ENCODE peak calls at places on chromosomes 5 and 9, in five cellular contexts. One of them, this sample, is unnamed. For H3K9me2, the result is how much of the 10 kb centered on the place peaks cover.

GRCh38 chr5:71693828-71694427 is 25.1 kb upstream of the CARTPT start:
- DNase-seq in HCT116: no peak
- DNase-seq in GM23338: peak
- DNase-seq in GM23248: no peak
- DNase-seq in OCI-LY7: no peak
- DNase-seq in this sample: peak

GRCh38 chr5:39209924-39210323 is 9.4 kb downstream of the FYB1 start:
- DNase-seq in OCI-LY7: no peak
- DNase-seq in GM23338: no peak
- DNase-seq in HCT116: no peak
- DNase-seq in GM23248: no peak
- DNase-seq in this sample: no peak

GRCh38 chr5:132497488-132497997 is 7.0 kb upstream of the IRF1 start:
- DNase-seq in GM23338: peak
- DNase-seq in OCI-LY7: peak
- DNase-seq in GM23248: peak
- DNase-seq in HCT116: no peak
- DNase-seq in this sample: peak

GRCh38 chr9:120715331-120715924 is 1.2 kb upstream of the MEGF9 start:
- DNase-seq in GM23248: peak
- DNase-seq in GM23338: peak
- DNase-seq in OCI-LY7: no peak
- DNase-seq in HCT116: no peak
- DNase-seq in this sample: peak

GRCh38 chr5:173213236-173213933 is 21.6 kb downstream of the NKX2-5 start:
- DNase-seq in GM23248: no peak
- DNase-seq in OCI-LY7: no peak
- DNase-seq in HCT116: no peak
- DNase-seq in GM23338: no peak
- DNase-seq in this sample: no peak

GRCh38 chr9:71752352-71752751 is 16.0 kb downstream of the CEMIP2 start:
- DNase-seq in GM23248: no peak
- DNase-seq in OCI-LY7: no peak
- DNase-seq in GM23338: no peak
- DNase-seq in HCT116: no peak
- DNase-seq in this sample: no peak

GRCh38 chr9:135971892-135972291 is 10.7 kb upstream of the UBAC1 start:
- DNase-seq in OCI-LY7: peak
- DNase-seq in GM23248: no peak
- DNase-seq in GM23338: peak
- DNase-seq in HCT116: peak
- DNase-seq in this sample: peak

GRCh38 chr9:23563497-23563896 is 262.5 kb downstream of the ELAVL2 start:
- DNase-seq in HCT116: no peak
- DNase-seq in GM23338: no peak
- DNase-seq in GM23248: no peak
- DNase-seq in OCI-LY7: no peak
- DNase-seq in this sample: no peak

GRCh38 chr9:135252980-135253304 is 165.5 kb downstream of the OLFM1 start:
- DNase-seq in HCT116: no peak
- DNase-seq in GM23338: no peak
- DNase-seq in OCI-LY7: no peak
- DNase-seq in GM23248: peak
- DNase-seq in this sample: no peak

GRCh38 chr5:177362102-177362868 is 4.6 kb downstream of the RGS14 start:
- DNase-seq in OCI-LY7: no peak
- DNase-seq in GM23338: peak
- DNase-seq in HCT116: no peak
- DNase-seq in GM23248: no peak
- DNase-seq in this sample: no peak

GRCh38 chr9:87792831-87793288 is 66.9 kb downstream of the CTSL start:
- DNase-seq in OCI-LY7: peak
- DNase-seq in GM23248: peak
- DNase-seq in GM23338: peak
- DNase-seq in HCT116: peak
- DNase-seq in this sample: peak

GRCh38 chr9:101325053-101325452 is 59.8 kb downstream of the BAAT start:
- DNase-seq in HCT116: no peak
- DNase-seq in GM23338: no peak
- DNase-seq in OCI-LY7: no peak
- DNase-seq in GM23248: no peak
- DNase-seq in this sample: no peak

GRCh38 chr9:124320062-124320973 is 62.6 kb downstream of the NEK6 start:
- DNase-seq in GM23338: peak
- DNase-seq in OCI-LY7: peak
- DNase-seq in HCT116: peak
- DNase-seq in GM23248: peak
- DNase-seq in this sample: peak

GRCh38 chr9:38026021-38026809 is 42.8 kb downstream of the SHB start:
- DNase-seq in HCT116: no peak
- DNase-seq in GM23248: peak
- DNase-seq in GM23338: peak
- DNase-seq in OCI-LY7: no peak
- DNase-seq in this sample: peak

GRCh38 chr5:168793844-168794837 is 215.0 kb upstream of the PANK3 start:
- DNase-seq in GM23248: peak
- DNase-seq in GM23338: no peak
- DNase-seq in OCI-LY7: no peak
- DNase-seq in HCT116: no peak
- DNase-seq in this sample: peak

GRCh38 chr5:174501461-174502069 is 222.8 kb upstream of the MSX2 start:
- DNase-seq in OCI-LY7: no peak
- DNase-seq in GM23248: peak
- DNase-seq in GM23338: no peak
- DNase-seq in HCT116: no peak
- DNase-seq in this sample: no peak

GRCh38 chr5:119397518-119398380 is 41.9 kb downstream of the TNFAIP8 start:
- DNase-seq in HCT116: no peak
- DNase-seq in GM23338: no peak
- DNase-seq in OCI-LY7: no peak
- DNase-seq in GM23248: peak
- DNase-seq in this sample: no peak

GRCh38 chr5:63961125-63961597 is 1.1 kb downstream of the HTR1A start:
- DNase-seq in HCT116: no peak
- DNase-seq in OCI-LY7: no peak
- DNase-seq in GM23338: peak
- DNase-seq in GM23248: no peak
- DNase-seq in this sample: peak

GRCh38 chr5:6812800-6813731 is 99.8 kb downstream of the TENT4A start:
- DNase-seq in GM23248: peak
- DNase-seq in OCI-LY7: no peak
- DNase-seq in GM23338: no peak
- DNase-seq in HCT116: no peak
- DNase-seq in this sample: peak

GRCh38 chr5:83644301-83644700 is 76.4 kb downstream of the HAPLN1 start:
- DNase-seq in GM23338: no peak
- DNase-seq in GM23248: no peak
- DNase-seq in HCT116: no peak
- DNase-seq in OCI-LY7: no peak
- DNase-seq in this sample: peak

GRCh38 chr9:78676623-78677022 is 379.7 kb downstream of the PSAT1 start:
- DNase-seq in GM23248: peak
- DNase-seq in HCT116: no peak
- DNase-seq in OCI-LY7: no peak
- DNase-seq in GM23338: no peak
- DNase-seq in this sample: no peak

GRCh38 chr5:172078027-172078426 is 71.6 kb upstream of the FBXW11 start:
- DNase-seq in HCT116: no peak
- DNase-seq in GM23338: no peak
- DNase-seq in OCI-LY7: no peak
- DNase-seq in GM23248: no peak
- DNase-seq in this sample: no peak

GRCh38 chr5:160310140-160310909 is 2.0 kb downstream of the CCNJL start:
- DNase-seq in GM23248: no peak
- DNase-seq in OCI-LY7: no peak
- DNase-seq in GM23338: no peak
- DNase-seq in HCT116: no peak
- DNase-seq in this sample: no peak

GRCh38 chr5:160310910-160311295 is 1.5 kb downstream of the CCNJL start:
- DNase-seq in GM23248: no peak
- DNase-seq in HCT116: no peak
- DNase-seq in GM23338: peak
- DNase-seq in OCI-LY7: no peak
- DNase-seq in this sample: no peak

GRCh38 chr5:160312139-160312959 is at the start of gene CCNJL:
- DNase-seq in HCT116: no peak
- DNase-seq in OCI-LY7: no peak
- DNase-seq in GM23248: peak
- DNase-seq in GM23338: peak
- DNase-seq in this sample: peak

GRCh38 chr5:160312960-160313734 is 783 bp upstream of the CCNJL start:
- DNase-seq in HCT116: no peak
- DNase-seq in GM23338: no peak
- DNase-seq in GM23248: no peak
- DNase-seq in OCI-LY7: no peak
- DNase-seq in this sample: no peak

DNA sequence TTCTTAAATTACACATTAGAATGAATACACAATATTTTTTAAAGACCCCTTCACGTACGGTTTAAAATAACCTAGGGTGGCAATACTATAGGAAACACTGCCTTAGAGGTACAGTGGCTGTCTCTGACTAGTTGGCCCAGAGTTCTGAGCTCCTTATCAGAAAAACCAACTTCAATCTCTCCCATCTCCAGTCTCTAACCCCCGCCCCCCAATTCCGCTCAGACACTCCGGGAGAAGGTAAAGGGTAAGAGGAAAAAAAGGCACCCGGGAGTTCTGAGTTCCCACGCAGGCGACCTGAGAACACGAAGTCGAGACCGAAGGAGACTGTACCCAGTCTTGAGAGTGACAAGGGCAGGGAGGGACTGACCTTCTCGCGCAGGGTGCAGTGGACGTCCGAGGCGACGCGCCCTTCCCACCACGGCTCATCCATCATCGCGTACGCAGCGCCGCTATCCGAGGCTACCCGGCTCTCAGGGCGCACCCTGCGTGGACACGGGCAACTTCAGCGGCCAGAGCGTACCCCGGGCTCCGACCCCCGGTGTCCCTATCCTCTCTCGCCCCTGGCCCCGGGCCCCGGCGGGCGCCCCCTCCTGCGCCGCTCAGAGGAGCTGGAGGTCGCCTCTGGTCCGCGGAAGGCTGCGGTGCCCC is 749 bp downstream of the CCNJL start:
- DNase-seq in OCI-LY7: no peak
- DNase-seq in HCT116: no peak
- DNase-seq in GM23338: peak
- DNase-seq in GM23248: no peak
- DNase-seq in this sample: peak
- TF ChIP-seq EZH2phosphoT487 in OCI-LY7: no peak
- TF ChIP-seq EZH2phosphoT487 in HCT116: no peak
- TF ChIP-seq EZH2phosphoT487 in GM23338: no peak
- TF ChIP-seq EZH2phosphoT487 in GM23248: no peak
- TF ChIP-seq EZH2phosphoT487 in this sample: no peak

GRCh38 chr9:134139081-134139480 is 3.2 kb downstream of the WDR5 start:
- DNase-seq in HCT116: no peak
- DNase-seq in GM23248: peak
- DNase-seq in GM23338: no peak
- DNase-seq in OCI-LY7: no peak
- DNase-seq in this sample: peak

GRCh38 chr9:134145262-134145661 is 9.4 kb downstream of the WDR5 start:
- DNase-seq in OCI-LY7: no peak
- DNase-seq in HCT116: no peak
- DNase-seq in GM23338: no peak
- DNase-seq in GM23248: no peak
- DNase-seq in this sample: no peak

GRCh38 chr9:134144801-134145200 is 8.9 kb downstream of the WDR5 start:
- DNase-seq in HCT116: no peak
- DNase-seq in OCI-LY7: no peak
- DNase-seq in GM23248: no peak
- DNase-seq in GM23338: no peak
- DNase-seq in this sample: no peak

GRCh38 chr9:134138292-134138691 is 2.4 kb downstream of the WDR5 start:
- DNase-seq in GM23338: no peak
- DNase-seq in GM23248: no peak
- DNase-seq in OCI-LY7: no peak
- DNase-seq in HCT116: no peak
- DNase-seq in this sample: no peak

GRCh38 chr9:134141906-134142305 is 6.0 kb downstream of the WDR5 start:
- DNase-seq in GM23338: no peak
- DNase-seq in HCT116: no peak
- DNase-seq in GM23248: no peak
- DNase-seq in OCI-LY7: no peak
- DNase-seq in this sample: no peak
- H3K9me2 ChIP-seq in GM23338: under half
- H3K9me2 ChIP-seq in HCT116: under half
- H3K9me2 ChIP-seq in GM23248: under half
- H3K9me2 ChIP-seq in OCI-LY7: under half
- H3K9me2 ChIP-seq in this sample: under half

DNA sequence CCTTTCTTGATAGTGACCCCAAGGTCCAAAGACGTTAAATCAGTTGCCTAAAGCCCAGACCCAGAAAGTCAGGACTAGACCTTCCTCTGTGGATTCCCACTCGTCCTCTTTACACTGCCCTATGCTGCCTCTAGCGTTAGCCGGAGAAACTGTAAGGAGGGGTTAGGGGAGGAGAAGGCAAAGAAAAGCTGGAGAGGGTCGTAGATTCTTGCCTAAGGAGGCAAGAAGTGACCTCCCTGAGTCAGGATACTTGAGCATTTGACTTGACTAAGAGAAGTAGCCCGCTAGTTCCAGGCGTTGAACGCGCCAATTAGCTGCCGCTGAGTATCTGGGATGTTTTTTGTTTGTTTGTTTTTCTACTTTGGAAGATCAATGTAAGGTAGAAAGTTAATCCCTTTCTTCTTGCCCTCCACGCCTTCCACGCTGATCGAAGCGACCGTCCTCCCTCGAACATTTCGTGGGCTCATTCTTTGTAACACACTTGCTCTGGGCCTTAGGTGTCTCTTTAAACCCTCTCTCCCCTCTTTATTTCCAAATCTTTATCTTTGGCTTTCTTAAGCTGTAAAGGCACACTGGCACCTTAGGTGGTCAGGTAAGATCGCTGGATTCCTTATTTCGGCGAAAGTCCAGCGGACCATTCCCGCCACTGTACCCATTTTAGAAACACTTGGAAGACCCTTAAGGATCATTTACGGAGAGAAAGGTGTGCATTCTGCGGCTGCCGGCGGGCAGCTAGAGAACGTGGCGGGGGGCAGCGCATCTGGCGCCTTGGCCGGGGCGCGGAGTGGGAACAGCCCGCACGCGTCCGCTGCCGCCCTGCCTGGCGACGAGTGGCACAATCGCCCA is 5.1 kb upstream of the RGMB start:
- DNase-seq in OCI-LY7: peak
- DNase-seq in GM23338: peak
- DNase-seq in GM23248: peak
- DNase-seq in HCT116: no peak
- DNase-seq in this sample: peak
- TF ChIP-seq EZH2phosphoT487 in OCI-LY7: no peak
- TF ChIP-seq EZH2phosphoT487 in GM23338: no peak
- TF ChIP-seq EZH2phosphoT487 in GM23248: no peak
- TF ChIP-seq EZH2phosphoT487 in HCT116: no peak
- TF ChIP-seq EZH2phosphoT487 in this sample: no peak

DNA sequence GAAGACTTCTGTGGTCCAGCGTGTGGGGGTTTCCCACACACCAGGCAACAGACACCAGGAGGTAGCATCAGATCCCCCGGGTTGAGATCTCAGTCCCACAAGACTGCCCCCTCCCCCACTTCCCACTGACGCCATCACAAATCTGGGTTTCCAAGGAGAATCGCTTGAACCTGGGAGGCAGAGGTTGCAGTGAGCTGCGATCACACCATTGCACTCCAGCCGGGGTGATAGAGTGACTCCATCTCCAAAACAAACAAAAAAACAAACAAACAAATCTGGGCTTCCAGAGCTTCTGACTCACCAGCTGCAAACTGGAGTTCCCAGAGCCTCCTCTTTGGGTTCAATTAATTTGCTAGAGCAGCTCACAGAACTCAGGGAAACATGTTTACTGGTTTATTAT is 4.7 kb upstream of the GBGT1 start:
- DNase-seq in HCT116: no peak
- DNase-seq in OCI-LY7: no peak
- DNase-seq in GM23248: peak
- DNase-seq in GM23338: no peak
- DNase-seq in this sample: no peak
- H3K9me2 ChIP-seq in HCT116: under half
- H3K9me2 ChIP-seq in OCI-LY7: under half
- H3K9me2 ChIP-seq in GM23248: under half
- H3K9me2 ChIP-seq in GM23338: under half
- H3K9me2 ChIP-seq in this sample: under half

This sample was measured in hepatocyte.